ENCODE peak calls at places on chromosomes 4 and X, in four cellular contexts. One of them, this sample, is unnamed.
A peak's percentile ranks its signal among the peaks of the same experiment; 100 is the strongest.

GRCh38 chr4:54063737-54064316 is 578 bp downstream of the CHIC2 start:
- DNase-seq in HS-27A: no peak
- DNase-seq in nephron progenitor cell: no peak
- DNase-seq in smooth muscle cell of the brain vasculature: no peak
- DNase-seq in this sample: no peak

GRCh38 chrX:131045786-131046185 is 12.4 kb upstream of the ARHGAP36 start:
- DNase-seq in HS-27A: no peak
- DNase-seq in nephron progenitor cell: no peak
- DNase-seq in smooth muscle cell of the brain vasculature: no peak
- DNase-seq in this sample: no peak

GRCh38 chr4:158776106-158776505 is 7.3 kb downstream of the FNIP2 start:
- DNase-seq in HS-27A: no peak
- DNase-seq in nephron progenitor cell: no peak
- DNase-seq in smooth muscle cell of the brain vasculature: no peak
- DNase-seq in this sample: no peak

GRCh38 chr4:2792711-2793577 is at the start of gene SH3BP2:
- DNase-seq in HS-27A: no peak
- DNase-seq in nephron progenitor cell: peak; percentile 90
- DNase-seq in smooth muscle cell of the brain vasculature: peak; percentile 33
- DNase-seq in this sample: peak; percentile 15

GRCh38 chr4:13092702-13093101 is 391.4 kb downstream of the RAB28 start:
- DNase-seq in HS-27A: no peak
- DNase-seq in nephron progenitor cell: no peak
- DNase-seq in smooth muscle cell of the brain vasculature: no peak
- DNase-seq in this sample: peak; percentile 2

GRCh38 chrX:149312936-149313432 is 192.1 kb downstream of the IDS start:
- DNase-seq in HS-27A: no peak
- DNase-seq in nephron progenitor cell: no peak
- DNase-seq in smooth muscle cell of the brain vasculature: no peak
- DNase-seq in this sample: no peak

GRCh38 chr4:63563288-63564014 is 845.8 kb downstream of the TECRL start:
- DNase-seq in HS-27A: no peak
- DNase-seq in nephron progenitor cell: no peak
- DNase-seq in smooth muscle cell of the brain vasculature: no peak
- DNase-seq in this sample: no peak

GRCh38 chr4:81164623-81165416 is 50.2 kb downstream of the PRKG2 start:
- DNase-seq in HS-27A: peak; percentile 14
- DNase-seq in nephron progenitor cell: no peak
- DNase-seq in smooth muscle cell of the brain vasculature: no peak
- DNase-seq in this sample: peak; percentile 73

GRCh38 chr4:91485415-91485814 is 818.4 kb upstream of the GRID2 start:
- DNase-seq in HS-27A: no peak
- DNase-seq in nephron progenitor cell: no peak
- DNase-seq in smooth muscle cell of the brain vasculature: no peak
- DNase-seq in this sample: no peak

GRCh38 chr4:128393111-128393704 is 105.6 kb upstream of the PGRMC2 start:
- DNase-seq in HS-27A: no peak
- DNase-seq in nephron progenitor cell: no peak
- DNase-seq in smooth muscle cell of the brain vasculature: no peak
- DNase-seq in this sample: no peak

GRCh38 chr4:19010766-19011165 is 989.2 kb upstream of the LCORL start:
- DNase-seq in HS-27A: no peak
- DNase-seq in nephron progenitor cell: peak; percentile 12
- DNase-seq in smooth muscle cell of the brain vasculature: no peak
- DNase-seq in this sample: no peak

GRCh38 chrX:30831082-30831481 is 58.0 kb downstream of the TAB3 start:
- DNase-seq in HS-27A: no peak
- DNase-seq in nephron progenitor cell: no peak
- DNase-seq in smooth muscle cell of the brain vasculature: no peak
- DNase-seq in this sample: no peak

GRCh38 chrX:151680805-151681204 is 14.5 kb upstream of the PRRG3 start:
- DNase-seq in HS-27A: peak; percentile 15
- DNase-seq in nephron progenitor cell: peak; percentile 74
- DNase-seq in smooth muscle cell of the brain vasculature: no peak
- DNase-seq in this sample: peak; percentile 3

GRCh38 chr4:16844796-16845586 is 53.5 kb downstream of the LDB2 start:
- DNase-seq in HS-27A: no peak
- DNase-seq in nephron progenitor cell: no peak
- DNase-seq in smooth muscle cell of the brain vasculature: no peak
- DNase-seq in this sample: no peak

GRCh38 chr4:74042681-74043080 is 4.2 kb upstream of the CXCL3 start:
- DNase-seq in HS-27A: no peak
- DNase-seq in nephron progenitor cell: no peak
- DNase-seq in smooth muscle cell of the brain vasculature: no peak
- DNase-seq in this sample: no peak

GRCh38 chr4:41590591-41590990 is 52.6 kb downstream of the LIMCH1 start:
- DNase-seq in HS-27A: no peak
- DNase-seq in nephron progenitor cell: no peak
- DNase-seq in smooth muscle cell of the brain vasculature: no peak
- DNase-seq in this sample: no peak

GRCh38 chrX:67613366-67613765 is 69.5 kb downstream of the AR start:
- DNase-seq in HS-27A: no peak
- DNase-seq in nephron progenitor cell: no peak
- DNase-seq in smooth muscle cell of the brain vasculature: no peak
- DNase-seq in this sample: no peak

GRCh38 chrX:41526925-41527324 is 79.8 kb downstream of the NYX start:
- DNase-seq in HS-27A: no peak
- DNase-seq in nephron progenitor cell: no peak
- DNase-seq in smooth muscle cell of the brain vasculature: no peak
- DNase-seq in this sample: peak; percentile 53

GRCh38 chrX:8726031-8726652 is 5.8 kb downstream of the ANOS1 start:
- DNase-seq in HS-27A: no peak
- DNase-seq in nephron progenitor cell: no peak
- DNase-seq in smooth muscle cell of the brain vasculature: no peak
- DNase-seq in this sample: no peak

GRCh38 chrX:30312858-30313257 is 3.7 kb upstream of the NR0B1 start:
- DNase-seq in HS-27A: no peak
- DNase-seq in nephron progenitor cell: no peak
- DNase-seq in smooth muscle cell of the brain vasculature: no peak
- DNase-seq in this sample: no peak

GRCh38 chr4:68954126-68954525 is 2.5 kb upstream of the UGT2A3 start:
- DNase-seq in HS-27A: no peak
- DNase-seq in nephron progenitor cell: no peak
- DNase-seq in smooth muscle cell of the brain vasculature: no peak
- DNase-seq in this sample: no peak

This sample was measured in HS-5.